ENCODE peak calls at places on chromosomes 12 and 14, in six cellular contexts. W is CD4-positive, alpha-beta memory T cell; H is activated CD4-positive, alpha-beta T cell treated with anti-CD3 and anti-CD28 coated beads, Interleukin-2, amount 50 U/mL, for 24 hours; G is activated T-helper 1 cell treated with Interleukin-2 at 50 U/mL for 16 hours; L is Daoy; R is stimulated activated CD4-positive, alpha-beta T cell treated with anti-CD3 and anti-CD28 coated beads, Interleukin-15, amount 100 ng/mL, for 1 hour. P is an unnamed sample.

GRCh38 chr14:69056389-69056788 is 77.3 kb upstream of the ACTN1 start:
- DNase-seq in H (no peak), R (no peak), W (peak; percentile 4), L (no peak), G (no peak), P (no peak)

GRCh38 chr14:92105845-92106094 is 612 bp downstream of the ATXN3 start:
- DNase-seq in W (no peak), L (peak; percentile 47), R (no peak), G (no peak), H (no peak), P (no peak)

GRCh38 chr12:92539966-92540791 is 162.6 kb upstream of the PLEKHG7 start:
- DNase-seq in W (peak; percentile 24), G (no peak), L (peak; percentile 17), H (no peak), R (no peak), P (no peak)

GRCh38 chr12:86261606-86262005 is 5.4 kb upstream of the MGAT4C start:
- DNase-seq in L (no peak), H (no peak), W (no peak), R (no peak), G (no peak), P (no peak)

GRCh38 chr14:71597289-71597920 is 334.8 kb upstream of the RGS6 start:
- DNase-seq in G (no peak), H (no peak), R (no peak), L (no peak), W (no peak), P (no peak)

GRCh38 chr12:42481368-42481767 is 108.2 kb downstream of the PRICKLE1 start:
- DNase-seq in G (no peak), R (no peak), H (no peak), L (no peak), W (no peak), P (no peak)

GRCh38 chr14:64645220-64645891 is 58.9 kb upstream of the PLEKHG3 start:
- DNase-seq in G (no peak), H (no peak), W (no peak), R (no peak), L (peak; percentile 53), P (no peak)

GRCh38 chr14:102527255-102528232 is 18.0 kb upstream of the ANKRD9 start:
- DNase-seq in H (no peak), W (no peak), G (no peak), R (no peak), L (peak; percentile 91), P (no peak)

GRCh38 chr12:91975891-91976290 is 169.8 kb downstream of the BTG1 start:
- DNase-seq in R (no peak), L (no peak), H (no peak), W (no peak), G (no peak), P (no peak)

GRCh38 chr14:89807151-89807550 is 147.4 kb downstream of the EFCAB11 start:
- DNase-seq in R (no peak), H (no peak), W (no peak), L (no peak), G (no peak), P (no peak)

GRCh38 chr14:29454026-29454693 is 473.5 kb downstream of the PRKD1 start:
- DNase-seq in H (no peak), G (no peak), W (no peak), L (no peak), R (no peak), P (no peak)

GRCh38 chr12:74317078-74317581 is 220.5 kb upstream of the ATXN7L3B start:
- DNase-seq in L (peak; percentile 47), G (no peak), W (no peak), H (no peak), R (no peak), P (no peak)

GRCh38 chr12:49092086-49092815 is 2.4 kb downstream of the DHH start:
- DNase-seq in R (no peak), G (peak; percentile 25), W (peak; percentile 33), H (peak; percentile 53), L (peak; percentile 69), P (peak; percentile 33)

GRCh38 chr14:75067212-75067611 is 2.2 kb upstream of the ZC2HC1C start:
- DNase-seq in W (no peak), G (no peak), L (no peak), H (no peak), R (no peak), P (no peak)

GRCh38 chr14:67610491-67610890 is 9.2 kb upstream of the ARG2 start:
- DNase-seq in L (no peak), R (no peak), G (no peak), W (no peak), H (no peak), P (no peak)